ENCODE peak calls at places on chromosomes 6 and 20, in five cellular contexts. I is mammary epithelial cell, D is breast epithelium, W is endothelial cell, Z is psoas muscle. P is an unnamed sample.

GRCh38 chr6:52514514-52514913 is 62.3 kb downstream of the TRAM2 start:
- DNase-seq in I (peak), D (no peak), W (no peak), Z (peak), P (peak)

GRCh38 chr6:151436300-151436699 is 15.6 kb downstream of the RMND1 start:
- DNase-seq in I (no peak), D (no peak), W (no peak), Z (no peak), P (no peak)

GRCh38 chr20:63577317-63577894 is 3.4 kb upstream of the HELZ2 start:
- DNase-seq in I (no peak), D (peak), W (no peak), Z (peak), P (no peak)

GRCh38 chr20:25247666-25248500 is at the start of gene PYGB:
- DNase-seq in I (peak), D (peak), W (peak), Z (peak), P (peak)

GRCh38 chr6:50236164-50236563 is 186.4 kb upstream of the DEFB112 start:
- DNase-seq in I (peak), D (no peak), W (no peak), Z (no peak), P (no peak)

GRCh38 chr6:47970826-47971225 is 140.2 kb downstream of the PTCHD4 start:
- DNase-seq in I (no peak), D (no peak), W (no peak), Z (no peak), P (no peak)

GRCh38 chr6:128519931-128520435 is 416 bp downstream of the PTPRK start:
- DNase-seq in I (peak), D (peak), W (no peak), Z (no peak), P (no peak)

GRCh38 chr20:53678990-53679596 is 85.5 kb upstream of the ZNF217 start:
- DNase-seq in I (no peak), D (no peak), W (no peak), Z (no peak), P (no peak)

GRCh38 chr20:50930139-50931047 is 844 bp downstream of the ADNP start:
- DNase-seq in I (no peak), D (no peak), W (peak), Z (peak), P (no peak)

GRCh38 chr20:33279261-33279910 is 3.6 kb upstream of the BPIFB1 start:
- DNase-seq in I (no peak), D (no peak), W (no peak), Z (no peak), P (no peak)

GRCh38 chr6:79470728-79471127 is 66.5 kb downstream of the LCA5 start:
- DNase-seq in I (no peak), D (no peak), W (no peak), Z (no peak), P (no peak)

GRCh38 chr6:11188161-11188915 is 44.1 kb downstream of the NEDD9 start:
- DNase-seq in I (peak), D (no peak), W (no peak), Z (no peak), P (no peak)

GRCh38 chr6:121335111-121336008 is 1.1 kb upstream of the TBC1D32 start:
- DNase-seq in I (no peak), D (no peak), W (no peak), Z (no peak), P (no peak)

GRCh38 chr6:14932485-14933178 is 313.2 kb upstream of the JARID2 start:
- DNase-seq in I (no peak), D (peak), W (no peak), Z (no peak), P (no peak)

DNA sequence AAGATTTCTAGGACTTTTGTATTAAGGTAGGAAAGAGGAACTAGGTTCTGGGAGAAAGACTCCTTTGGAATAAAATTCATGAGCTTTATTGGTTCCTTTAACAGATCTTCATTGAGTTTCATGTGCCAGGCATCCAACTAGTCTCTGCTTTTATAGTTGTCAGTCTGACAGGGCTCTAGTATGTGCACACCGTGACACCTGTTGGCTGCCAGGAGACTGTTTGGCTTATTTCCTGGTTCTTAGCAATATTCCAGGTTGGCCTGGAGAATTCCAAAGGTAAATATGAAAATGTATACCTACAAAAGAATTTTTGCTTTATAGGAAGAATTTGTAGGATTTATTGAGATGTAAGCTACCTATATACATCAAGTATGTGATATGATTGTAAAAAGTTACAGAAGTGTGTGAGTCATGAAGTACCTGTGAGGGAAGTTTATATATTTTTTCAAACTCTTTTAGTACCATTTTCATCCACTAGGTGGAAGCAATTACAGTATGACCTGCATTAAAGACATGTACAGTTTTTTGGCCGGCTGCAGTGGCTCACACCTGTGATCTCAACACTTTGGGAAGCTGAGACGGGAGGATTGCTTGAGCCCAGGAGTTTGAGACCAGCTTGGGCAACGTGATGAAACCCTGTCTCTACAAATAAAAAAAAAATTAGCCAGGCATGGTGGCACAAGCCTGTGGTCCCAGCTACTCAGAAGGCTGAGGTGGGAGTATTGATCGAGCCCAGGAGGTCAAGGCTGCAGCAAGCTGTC is 35.2 kb downstream of the NDUFAF5 start:
- DNase-seq in I (peak), D (peak), W (no peak), Z (peak), P (no peak)
- TF ChIP-seq CTCF in I (peak), D (peak), W (peak), Z (peak), P (peak)

DNA sequence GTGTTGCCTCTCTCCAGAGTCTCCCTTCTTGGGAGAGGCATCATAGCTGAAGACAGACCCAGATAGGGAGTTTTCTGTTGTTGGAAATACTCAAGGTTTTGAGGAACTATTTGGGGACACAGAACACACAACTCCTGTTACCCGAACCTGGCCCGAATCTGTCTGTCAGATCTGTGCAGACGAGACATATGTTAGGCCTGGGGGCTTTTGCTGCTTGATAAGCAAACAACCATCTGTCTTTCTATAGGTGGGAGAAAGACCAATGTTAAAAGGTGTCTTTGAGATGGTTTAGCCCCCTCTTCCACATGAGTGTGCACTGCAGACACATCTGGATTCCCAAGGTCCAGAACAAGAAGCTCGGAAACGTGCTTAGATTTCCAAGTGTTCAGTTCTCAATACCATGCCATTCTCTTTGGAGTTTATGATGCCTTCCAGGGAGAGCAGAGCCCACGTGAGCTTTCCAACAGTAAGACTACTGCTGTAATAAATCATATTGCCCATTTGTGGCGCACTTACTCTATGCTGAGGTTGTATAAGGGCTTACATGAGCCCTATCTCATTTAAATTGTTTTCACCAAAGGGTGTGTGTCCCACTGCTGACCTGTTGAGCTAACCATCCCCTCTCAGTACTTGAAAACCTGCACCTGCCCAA is 3.8 kb upstream of the STX16 start:
- DNase-seq in I (no peak), D (peak), W (no peak), Z (no peak), P (no peak)
- TF ChIP-seq CTCF in I (no peak), D (no peak), W (no peak), Z (no peak), P (peak)

GRCh38 chr6:24064106-24064505 is 61.9 kb upstream of the NRSN1 start:
- DNase-seq in I (no peak), D (no peak), W (peak), Z (no peak), P (no peak)
- TF ChIP-seq CTCF in I (no peak), D (no peak), W (peak), Z (peak), P (no peak)

GRCh38 chr20:3744806-3745685 is 12.6 kb downstream of the HSPA12B start:
- DNase-seq in I (peak), D (no peak), W (peak), Z (peak), P (peak)
- TF ChIP-seq CTCF in I (no peak), D (no peak), W (no peak), Z (no peak), P (no peak)

GRCh38 chr6:45226081-45226480 is 102.0 kb upstream of the RUNX2 start:
- DNase-seq in I (no peak), D (no peak), W (no peak), Z (no peak), P (no peak)
- TF ChIP-seq CTCF in I (no peak), D (no peak), W (peak), Z (no peak), P (no peak)

DNA sequence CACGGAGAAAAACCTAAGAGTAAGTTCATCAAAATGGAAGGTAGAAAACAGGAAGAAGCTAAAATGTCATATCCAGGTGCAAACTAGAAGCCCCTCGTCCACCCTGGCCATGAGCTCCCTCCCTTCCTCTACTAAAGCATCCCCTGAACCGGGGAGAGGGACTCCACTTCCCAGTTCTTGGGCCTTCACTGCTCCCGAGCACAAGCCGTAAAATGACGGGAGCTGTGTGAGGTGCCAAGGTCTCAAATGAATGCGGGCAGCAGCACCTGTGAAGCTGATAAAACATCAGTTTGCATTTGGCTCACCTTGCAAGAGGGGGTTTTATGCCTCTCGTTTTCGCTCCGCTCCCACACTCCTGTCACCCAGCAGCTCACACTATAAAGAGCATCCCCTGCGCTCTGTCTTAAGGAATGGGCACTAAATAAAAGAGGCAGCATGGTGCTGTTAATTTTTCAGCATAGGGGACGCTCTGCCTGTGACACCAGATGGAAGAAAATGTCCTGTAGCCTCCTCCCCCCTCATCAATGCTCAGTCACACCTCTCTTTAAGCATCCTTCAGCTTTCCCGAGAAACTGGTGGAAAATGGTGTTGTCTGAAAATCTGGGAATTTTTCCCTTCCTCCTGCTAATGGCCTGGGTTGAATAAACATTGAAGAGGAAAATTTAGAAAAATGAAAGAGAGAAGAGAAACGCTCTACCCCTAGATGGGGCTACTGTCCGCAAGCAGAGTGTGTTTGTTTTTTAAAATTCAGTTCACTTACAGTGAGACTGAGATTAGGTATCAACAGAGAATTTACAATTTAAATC is 563.0 kb upstream of the AGPAT4 start:
- DNase-seq in I (no peak), D (no peak), W (no peak), Z (no peak), P (no peak)
- TF ChIP-seq CTCF in I (no peak), D (no peak), W (no peak), Z (no peak), P (no peak)

DNA sequence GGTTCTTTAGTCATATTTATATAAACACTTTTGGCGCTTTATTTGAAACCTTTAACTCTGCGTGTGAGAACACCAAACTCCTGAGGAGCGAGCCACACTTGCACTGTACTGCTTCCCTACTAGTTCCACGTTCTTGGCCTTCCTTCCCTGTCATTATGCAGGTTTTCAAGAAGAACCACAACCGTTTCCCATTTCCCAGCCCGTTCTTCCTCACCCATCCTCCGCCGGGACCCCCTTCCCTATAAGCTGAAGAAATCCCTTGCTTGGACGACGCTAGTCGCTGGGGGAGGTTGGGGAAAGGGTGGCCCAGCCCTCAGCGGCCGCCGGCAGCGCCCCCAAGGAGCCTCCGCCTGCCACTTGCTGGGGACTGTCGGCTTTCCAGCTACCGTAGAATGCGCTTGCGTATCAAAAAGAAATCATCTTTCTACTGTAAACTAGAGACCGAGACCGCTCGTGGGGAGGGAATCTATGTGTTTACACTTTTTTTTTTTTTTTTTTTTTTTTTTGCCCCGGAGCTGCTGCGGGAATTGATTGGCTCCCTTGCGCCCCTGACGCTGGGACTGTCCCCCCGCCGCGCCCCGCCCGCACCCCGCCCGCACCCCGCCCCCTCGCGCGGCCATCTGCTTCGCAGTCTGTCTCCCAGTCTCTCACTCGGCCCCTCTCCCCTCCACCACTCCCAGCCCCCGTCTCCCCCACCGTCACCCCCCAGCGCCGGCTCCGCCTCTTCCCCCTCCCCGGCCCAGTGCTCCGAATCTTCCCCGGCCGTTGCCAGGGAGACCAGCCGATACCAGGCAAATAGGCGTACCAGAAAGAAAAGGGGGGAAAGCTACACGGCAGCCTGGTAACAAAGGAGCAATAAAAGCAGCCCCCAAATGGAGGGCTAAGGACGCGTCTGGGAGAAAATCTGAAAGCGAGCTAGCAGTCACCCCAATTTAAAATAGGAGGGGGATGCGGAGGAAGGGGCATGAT is 2.3 kb upstream of the MARCKS start:
- DNase-seq in I (peak), D (peak), W (peak), Z (peak), P (peak)
- TF ChIP-seq CTCF in I (no peak), D (no peak), W (no peak), Z (no peak), P (no peak)